ENCODE peak calls at places on chromosomes 16 and 17, in four cellular contexts. T is ovary, F is MM.1S, H is PC-9. C is an unnamed sample.

GRCh38 chr17:15377608-15378007 is 36.2 kb upstream of the TEKT3 start:
- DNase-seq in H (no peak), T (no peak), F (no peak), C (peak; percentile 73)

GRCh38 chr17:74812109-74812864 is 36.1 kb upstream of the NAT9 start:
- DNase-seq in H (no peak), T (peak; percentile 57), F (no peak), C (no peak)

GRCh38 chr16:73616186-73616585 is 568.3 kb upstream of the ZFHX3 start:
- DNase-seq in H (no peak), T (no peak), F (peak; percentile 22), C (no peak)

GRCh38 chr17:42920922-42921321 is 20.3 kb downstream of the G6PC1 start:
- DNase-seq in F (peak; percentile 36), H (no peak), T (no peak), C (no peak)

GRCh38 chr17:8084250-8084649 is 3.3 kb downstream of the ALOX12B start:
- DNase-seq in F (no peak), H (no peak), T (no peak), C (no peak)

GRCh38 chr17:39739020-39739884 is 1.5 kb downstream of the GRB7 start:
- DNase-seq in F (no peak), H (peak; percentile 89), T (peak; percentile 50), C (no peak)

GRCh38 chr17:78641243-78641642 is 64.0 kb upstream of the DNAH17 start:
- DNase-seq in T (no peak), F (no peak), H (no peak), C (no peak)

GRCh38 chr16:11306997-11307638 is 26.0 kb upstream of the PRM1 start:
- DNase-seq in F (no peak), H (no peak), T (no peak), C (peak; percentile 46)

GRCh38 chr16:56861092-56861610 is 3.9 kb upstream of the SLC12A3 start:
- DNase-seq in H (peak; percentile 89), F (peak; percentile 18), T (no peak), C (peak; percentile 85)

GRCh38 chr17:77599699-77600098 is 358.8 kb upstream of the TNRC6C start:
- DNase-seq in F (no peak), H (no peak), T (no peak), C (no peak)

GRCh38 chr17:34626141-34626681 is 46.8 kb downstream of the TMEM132E start:
- DNase-seq in T (no peak), H (no peak), F (no peak), C (no peak)

GRCh38 chr16:81443688-81444447 is 740 bp upstream of the CMIP start:
- DNase-seq in F (no peak), H (no peak), T (peak; percentile 79), C (no peak)

GRCh38 chr17:41163828-41164227 is 3.3 kb upstream of the KRTAP4-4 start:
- DNase-seq in H (no peak), T (no peak), F (no peak), C (no peak)

GRCh38 chr17:44394833-44395232 is 5.4 kb upstream of the ITGA2B start:
- DNase-seq in T (no peak), H (no peak), F (no peak), C (no peak)

GRCh38 chr17:5203908-5204294 is 12.2 kb upstream of the ZNF594 start:
- DNase-seq in F (no peak), H (no peak), T (no peak), C (peak; percentile 22)

GRCh38 chr17:38605230-38605851 is 411 bp downstream of the SRCIN1 start:
- DNase-seq in T (no peak), F (no peak), H (no peak), C (no peak)

GRCh38 chr17:17751489-17751995 is 70.3 kb downstream of the RAI1 start:
- DNase-seq in T (no peak), F (no peak), H (peak; percentile 16), C (no peak)

GRCh38 chr16:8739989-8740704 is 57.3 kb downstream of the TMEM186 start:
- DNase-seq in H (no peak), F (no peak), T (no peak), C (no peak)

GRCh38 chr17:19546289-19547065 is 12.8 kb downstream of the SLC47A1 start:
- DNase-seq in T (no peak), H (no peak), F (peak; percentile 37), C (no peak)

GRCh38 chr16:48555597-48555996 is 54.4 kb downstream of the N4BP1 start:
- DNase-seq in H (no peak), F (no peak), T (no peak), C (no peak)

GRCh38 chr16:23469814-23470213 is 16.8 kb upstream of the COG7 start:
- DNase-seq in F (no peak), T (no peak), H (peak; percentile 76), C (peak; percentile 29)

DNA sequence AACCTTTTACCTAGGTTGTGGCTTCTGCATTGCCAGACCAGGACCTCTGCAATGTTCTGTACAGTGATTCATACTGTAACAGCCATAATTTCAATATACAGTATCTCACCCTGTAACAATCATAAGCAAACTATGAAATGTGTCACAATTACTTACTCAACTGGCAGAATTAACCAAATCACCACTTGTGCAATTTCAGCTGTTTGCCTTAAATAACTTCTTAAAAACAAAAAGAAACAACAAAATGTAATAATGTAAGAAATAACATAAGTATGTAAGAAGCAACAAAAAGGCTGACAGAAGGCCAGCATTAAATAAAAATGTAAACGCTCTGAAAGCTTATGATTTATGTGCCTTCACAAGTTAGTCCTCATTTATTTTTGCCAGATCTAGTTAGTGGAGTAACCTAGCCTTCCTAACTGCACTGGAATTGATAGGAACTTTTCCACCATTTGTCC is 97.0 kb downstream of the SKAP1 start:
- DNase-seq in H (no peak), T (no peak), F (peak; percentile 28), C (no peak)
- H3K4me3 ChIP-seq in H (no peak overlapping the region), T (no peak overlapping the region), F (no peak overlapping the region), C (no peak overlapping the region)

GRCh38 chr17:76134911-76135809 is 5.9 kb downstream of the FOXJ1 start:
- DNase-seq in H (no peak), T (no peak), F (no peak), C (no peak)
- TF ChIP-seq CTCF in H (no peak), T (no peak), F (no peak), C (no peak)

GRCh38 chr17:75898065-75898464 is 1.3 kb upstream of the TRIM65 start:
- DNase-seq in H (no peak), F (no peak), T (no peak), C (no peak)

GRCh38 chr17:75899353-75899752 is 2.6 kb upstream of the TRIM65 start:
- DNase-seq in T (no peak), F (no peak), H (no peak), C (no peak)

GRCh38 chr17:75896360-75897075 is at the start of gene TRIM65:
- DNase-seq in H (peak; percentile 77), T (peak; percentile 88), F (peak; percentile 77), C (peak; percentile 76)

GRCh38 chr17:75898791-75899190 is 2.0 kb upstream of the TRIM65 start:
- DNase-seq in T (no peak), F (no peak), H (no peak), C (no peak)

GRCh38 chr17:75897076-75898019 is 597 bp upstream of the TRIM65 start:
- DNase-seq in H (no peak), F (no peak), T (no peak), C (no peak)
- H3K4me3 ChIP-seq in H (peak overlapping the region; percentile 77), F (no peak overlapping the region), T (peak overlapping the region; percentile 63), C (peak overlapping the region; percentile 79)

DNA sequence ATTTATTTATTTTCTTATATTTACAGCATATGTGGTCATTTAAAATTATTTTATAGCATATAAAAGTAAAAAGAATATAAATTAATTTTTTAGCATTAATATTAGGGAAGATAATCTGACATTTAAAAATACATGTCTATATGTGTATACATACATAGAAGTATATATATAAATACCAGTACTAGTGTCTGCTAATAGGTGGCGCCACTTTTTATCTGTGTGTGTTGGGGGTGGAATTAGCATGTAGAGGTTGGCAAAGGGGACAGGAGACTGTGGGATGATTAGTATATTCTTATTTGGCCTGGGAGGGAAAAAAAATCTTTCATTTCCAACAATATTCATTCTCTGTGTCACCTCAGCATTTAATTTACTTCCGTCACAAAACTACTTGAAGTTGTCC is 359.1 kb downstream of the WWOX start:
- DNase-seq in H (no peak), F (no peak), T (no peak), C (no peak)
- TF ChIP-seq CTCF in H (no peak), F (no peak), T (no peak), C (no peak)

GRCh38 chr16:79276506-79276905 is 324.0 kb downstream of the MAF start:
- DNase-seq in H (no peak), F (no peak), T (no peak), C (no peak)
- H3K4me3 ChIP-seq in H (no peak overlapping the region), F (no peak overlapping the region), T (no peak overlapping the region), C (no peak overlapping the region)

DNA sequence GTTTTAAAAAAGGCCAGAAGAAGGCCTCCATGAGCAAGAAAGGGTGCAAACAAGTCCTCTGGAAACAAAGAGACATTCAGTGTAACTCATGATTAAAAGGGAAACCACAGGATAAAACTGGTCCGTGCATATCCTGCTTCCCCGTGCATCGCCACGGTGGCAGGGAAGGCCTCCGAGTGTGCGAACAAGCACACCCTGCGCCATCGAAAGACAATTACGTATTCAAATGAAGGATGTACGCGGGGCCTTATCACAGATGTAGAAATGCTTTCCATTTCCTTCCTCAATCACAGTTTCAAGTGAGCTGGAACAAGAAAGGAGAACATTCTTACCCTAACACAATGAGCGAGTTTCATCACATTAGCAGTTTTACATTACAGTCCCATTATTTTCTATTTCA is 48.3 kb downstream of the TOX3 start:
- DNase-seq in H (no peak), T (no peak), F (no peak), C (no peak)
- TF ChIP-seq CTCF in H (no peak), T (no peak), F (no peak), C (no peak)

GRCh38 chr17:57552114-57552601 is 192.9 kb downstream of the CCDC182 start:
- DNase-seq in F (no peak), T (peak; percentile 77), H (no peak), C (peak; percentile 76)
- H3K4me3 ChIP-seq in F (peak overlapping the region; percentile 5), T (no peak overlapping the region), H (no peak overlapping the region), C (no peak overlapping the region)

GRCh38 chr17:37358830-37359681 is 16.7 kb upstream of the C17orf78 start:
- DNase-seq in T (peak; percentile 98), H (peak; percentile 98), F (peak; percentile 97), C (peak; percentile 97)
- TF ChIP-seq CTCF in T (peak; percentile 83), H (no peak), F (peak; percentile 5), C (peak; percentile 4)